ENCODE peak calls at places on chromosomes 13 and 19, in nine cellular contexts. One of them, this sample, is unnamed.

GRCh38 chr13:51230473-51231105 is 8.4 kb downstream of the FAM124A start:
- DNase-seq in EH: peak; percentile 15
- DNase-seq in activated CD4-positive, CD25-positive, alpha-beta regulatory T cell treated with anti-CD3 and anti-CD28 coated beads, Interleukin-2, amount 50 U/mL, for 16 hours: no peak
- DNase-seq in stimulated activated CD8-positive, alpha-beta memory T cell treated with anti-CD3 and anti-CD28 coated beads, Interleukin-12 subunit alpha, Interleukin-12 subunit beta, amount 100 ng/mL, for 4 hours: no peak
- DNase-seq in T47D: no peak
- DNase-seq in foreskin keratinocyte: no peak
- DNase-seq in PC-3: no peak
- DNase-seq in coronary artery: no peak
- DNase-seq in heart right ventricle: peak; percentile 82
- DNase-seq in this sample: no peak

GRCh38 chr13:109180905-109181425 is 551.6 kb downstream of the MYO16 start:
- DNase-seq in EH: peak; percentile 97
- DNase-seq in activated CD4-positive, CD25-positive, alpha-beta regulatory T cell treated with anti-CD3 and anti-CD28 coated beads, Interleukin-2, amount 50 U/mL, for 16 hours: no peak
- DNase-seq in stimulated activated CD8-positive, alpha-beta memory T cell treated with anti-CD3 and anti-CD28 coated beads, Interleukin-12 subunit alpha, Interleukin-12 subunit beta, amount 100 ng/mL, for 4 hours: no peak
- DNase-seq in T47D: no peak
- DNase-seq in foreskin keratinocyte: peak; percentile 90
- DNase-seq in PC-3: no peak
- DNase-seq in coronary artery: no peak
- DNase-seq in heart right ventricle: no peak
- DNase-seq in this sample: no peak

GRCh38 chr19:48968813-48969218 is 3.7 kb downstream of the FTL start:
- DNase-seq in EH: no peak
- DNase-seq in activated CD4-positive, CD25-positive, alpha-beta regulatory T cell treated with anti-CD3 and anti-CD28 coated beads, Interleukin-2, amount 50 U/mL, for 16 hours: no peak
- DNase-seq in stimulated activated CD8-positive, alpha-beta memory T cell treated with anti-CD3 and anti-CD28 coated beads, Interleukin-12 subunit alpha, Interleukin-12 subunit beta, amount 100 ng/mL, for 4 hours: no peak
- DNase-seq in T47D: no peak
- DNase-seq in foreskin keratinocyte: no peak
- DNase-seq in PC-3: no peak
- DNase-seq in coronary artery: no peak
- DNase-seq in heart right ventricle: no peak
- DNase-seq in this sample: no peak

GRCh38 chr13:53298426-53298825 is 269.8 kb downstream of the OLFM4 start:
- DNase-seq in EH: no peak
- DNase-seq in activated CD4-positive, CD25-positive, alpha-beta regulatory T cell treated with anti-CD3 and anti-CD28 coated beads, Interleukin-2, amount 50 U/mL, for 16 hours: no peak
- DNase-seq in stimulated activated CD8-positive, alpha-beta memory T cell treated with anti-CD3 and anti-CD28 coated beads, Interleukin-12 subunit alpha, Interleukin-12 subunit beta, amount 100 ng/mL, for 4 hours: no peak
- DNase-seq in T47D: no peak
- DNase-seq in foreskin keratinocyte: no peak
- DNase-seq in PC-3: no peak
- DNase-seq in coronary artery: no peak
- DNase-seq in heart right ventricle: no peak
- DNase-seq in this sample: no peak

GRCh38 chr13:93217701-93218100 is 8.9 kb upstream of the GPC6 start:
- DNase-seq in EH: no peak
- DNase-seq in activated CD4-positive, CD25-positive, alpha-beta regulatory T cell treated with anti-CD3 and anti-CD28 coated beads, Interleukin-2, amount 50 U/mL, for 16 hours: no peak
- DNase-seq in stimulated activated CD8-positive, alpha-beta memory T cell treated with anti-CD3 and anti-CD28 coated beads, Interleukin-12 subunit alpha, Interleukin-12 subunit beta, amount 100 ng/mL, for 4 hours: no peak
- DNase-seq in T47D: no peak
- DNase-seq in foreskin keratinocyte: peak; percentile 59
- DNase-seq in PC-3: no peak
- DNase-seq in coronary artery: no peak
- DNase-seq in heart right ventricle: no peak
- DNase-seq in this sample: no peak

GRCh38 chr13:106520205-106521004 is 15.1 kb downstream of the EFNB2 start:
- DNase-seq in EH: peak; percentile 49
- DNase-seq in activated CD4-positive, CD25-positive, alpha-beta regulatory T cell treated with anti-CD3 and anti-CD28 coated beads, Interleukin-2, amount 50 U/mL, for 16 hours: no peak
- DNase-seq in stimulated activated CD8-positive, alpha-beta memory T cell treated with anti-CD3 and anti-CD28 coated beads, Interleukin-12 subunit alpha, Interleukin-12 subunit beta, amount 100 ng/mL, for 4 hours: no peak
- DNase-seq in T47D: no peak
- DNase-seq in foreskin keratinocyte: no peak
- DNase-seq in PC-3: peak; percentile 16
- DNase-seq in coronary artery: no peak
- DNase-seq in heart right ventricle: no peak
- DNase-seq in this sample: no peak

GRCh38 chr19:12064266-12065099 is at the start of gene ZNF844:
- DNase-seq in EH: peak; percentile 90
- DNase-seq in activated CD4-positive, CD25-positive, alpha-beta regulatory T cell treated with anti-CD3 and anti-CD28 coated beads, Interleukin-2, amount 50 U/mL, for 16 hours: peak; percentile 23
- DNase-seq in stimulated activated CD8-positive, alpha-beta memory T cell treated with anti-CD3 and anti-CD28 coated beads, Interleukin-12 subunit alpha, Interleukin-12 subunit beta, amount 100 ng/mL, for 4 hours: peak; percentile 49
- DNase-seq in T47D: peak; percentile 97
- DNase-seq in foreskin keratinocyte: peak; percentile 35
- DNase-seq in PC-3: peak; percentile 89
- DNase-seq in coronary artery: peak; percentile 97
- DNase-seq in heart right ventricle: peak; percentile 98
- DNase-seq in this sample: peak; percentile 67

GRCh38 chr19:19259741-19260140 is 13.4 kb downstream of the TM6SF2 start:
- DNase-seq in EH: peak; percentile 31
- DNase-seq in activated CD4-positive, CD25-positive, alpha-beta regulatory T cell treated with anti-CD3 and anti-CD28 coated beads, Interleukin-2, amount 50 U/mL, for 16 hours: no peak
- DNase-seq in stimulated activated CD8-positive, alpha-beta memory T cell treated with anti-CD3 and anti-CD28 coated beads, Interleukin-12 subunit alpha, Interleukin-12 subunit beta, amount 100 ng/mL, for 4 hours: no peak
- DNase-seq in T47D: peak; percentile 65
- DNase-seq in foreskin keratinocyte: peak; percentile 8
- DNase-seq in PC-3: peak; percentile 41
- DNase-seq in coronary artery: no peak
- DNase-seq in heart right ventricle: no peak
- DNase-seq in this sample: no peak

GRCh38 chr19:15551183-15552004 is 43.1 kb downstream of the CYP4F22 start:
- DNase-seq in EH: peak; percentile 13
- DNase-seq in activated CD4-positive, CD25-positive, alpha-beta regulatory T cell treated with anti-CD3 and anti-CD28 coated beads, Interleukin-2, amount 50 U/mL, for 16 hours: peak; percentile 21
- DNase-seq in stimulated activated CD8-positive, alpha-beta memory T cell treated with anti-CD3 and anti-CD28 coated beads, Interleukin-12 subunit alpha, Interleukin-12 subunit beta, amount 100 ng/mL, for 4 hours: peak; percentile 49
- DNase-seq in T47D: peak; percentile 35
- DNase-seq in foreskin keratinocyte: no peak
- DNase-seq in PC-3: peak; percentile 51
- DNase-seq in coronary artery: no peak
- DNase-seq in heart right ventricle: no peak
- DNase-seq in this sample: peak; percentile 40

GRCh38 chr13:100610399-100611347 is 22.1 kb upstream of the GGACT start:
- DNase-seq in EH: no peak
- DNase-seq in activated CD4-positive, CD25-positive, alpha-beta regulatory T cell treated with anti-CD3 and anti-CD28 coated beads, Interleukin-2, amount 50 U/mL, for 16 hours: no peak
- DNase-seq in stimulated activated CD8-positive, alpha-beta memory T cell treated with anti-CD3 and anti-CD28 coated beads, Interleukin-12 subunit alpha, Interleukin-12 subunit beta, amount 100 ng/mL, for 4 hours: no peak
- DNase-seq in T47D: no peak
- DNase-seq in foreskin keratinocyte: no peak
- DNase-seq in PC-3: no peak
- DNase-seq in coronary artery: no peak
- DNase-seq in heart right ventricle: no peak
- DNase-seq in this sample: no peak

GRCh38 chr19:6753178-6754031 is 13.8 kb downstream of the SH2D3A start:
- DNase-seq in EH: peak; percentile 77
- DNase-seq in activated CD4-positive, CD25-positive, alpha-beta regulatory T cell treated with anti-CD3 and anti-CD28 coated beads, Interleukin-2, amount 50 U/mL, for 16 hours: peak; percentile 55
- DNase-seq in stimulated activated CD8-positive, alpha-beta memory T cell treated with anti-CD3 and anti-CD28 coated beads, Interleukin-12 subunit alpha, Interleukin-12 subunit beta, amount 100 ng/mL, for 4 hours: peak; percentile 58
- DNase-seq in T47D: peak; percentile 72
- DNase-seq in foreskin keratinocyte: peak; percentile 54
- DNase-seq in PC-3: peak; percentile 54
- DNase-seq in coronary artery: peak; percentile 86
- DNase-seq in heart right ventricle: peak; percentile 68
- DNase-seq in this sample: peak; percentile 86

GRCh38 chr19:12047868-12048267 is 4.9 kb downstream of the ZNF878 start:
- DNase-seq in EH: peak; percentile 22
- DNase-seq in activated CD4-positive, CD25-positive, alpha-beta regulatory T cell treated with anti-CD3 and anti-CD28 coated beads, Interleukin-2, amount 50 U/mL, for 16 hours: no peak
- DNase-seq in stimulated activated CD8-positive, alpha-beta memory T cell treated with anti-CD3 and anti-CD28 coated beads, Interleukin-12 subunit alpha, Interleukin-12 subunit beta, amount 100 ng/mL, for 4 hours: no peak
- DNase-seq in T47D: no peak
- DNase-seq in foreskin keratinocyte: no peak
- DNase-seq in PC-3: peak; percentile 45
- DNase-seq in coronary artery: no peak
- DNase-seq in heart right ventricle: no peak
- DNase-seq in this sample: no peak

GRCh38 chr19:53871448-53871847 is 3.8 kb downstream of the MYADM start:
- DNase-seq in EH: no peak
- DNase-seq in activated CD4-positive, CD25-positive, alpha-beta regulatory T cell treated with anti-CD3 and anti-CD28 coated beads, Interleukin-2, amount 50 U/mL, for 16 hours: no peak
- DNase-seq in stimulated activated CD8-positive, alpha-beta memory T cell treated with anti-CD3 and anti-CD28 coated beads, Interleukin-12 subunit alpha, Interleukin-12 subunit beta, amount 100 ng/mL, for 4 hours: no peak
- DNase-seq in T47D: no peak
- DNase-seq in foreskin keratinocyte: no peak
- DNase-seq in PC-3: no peak
- DNase-seq in coronary artery: no peak
- DNase-seq in heart right ventricle: no peak
- DNase-seq in this sample: no peak

GRCh38 chr19:872266-872951 is 12.9 kb downstream of the CFD start:
- DNase-seq in EH: peak; percentile 42
- DNase-seq in activated CD4-positive, CD25-positive, alpha-beta regulatory T cell treated with anti-CD3 and anti-CD28 coated beads, Interleukin-2, amount 50 U/mL, for 16 hours: peak; percentile 66
- DNase-seq in stimulated activated CD8-positive, alpha-beta memory T cell treated with anti-CD3 and anti-CD28 coated beads, Interleukin-12 subunit alpha, Interleukin-12 subunit beta, amount 100 ng/mL, for 4 hours: peak; percentile 43
- DNase-seq in T47D: peak; percentile 60
- DNase-seq in foreskin keratinocyte: peak; percentile 49
- DNase-seq in PC-3: peak; percentile 45
- DNase-seq in coronary artery: no peak
- DNase-seq in heart right ventricle: peak; percentile 50
- DNase-seq in this sample: peak; percentile 67

GRCh38 chr13:33145667-33146066 is 129.4 kb downstream of the KL start:
- DNase-seq in EH: no peak
- DNase-seq in activated CD4-positive, CD25-positive, alpha-beta regulatory T cell treated with anti-CD3 and anti-CD28 coated beads, Interleukin-2, amount 50 U/mL, for 16 hours: no peak
- DNase-seq in stimulated activated CD8-positive, alpha-beta memory T cell treated with anti-CD3 and anti-CD28 coated beads, Interleukin-12 subunit alpha, Interleukin-12 subunit beta, amount 100 ng/mL, for 4 hours: no peak
- DNase-seq in T47D: no peak
- DNase-seq in foreskin keratinocyte: no peak
- DNase-seq in PC-3: no peak
- DNase-seq in coronary artery: no peak
- DNase-seq in heart right ventricle: no peak
- DNase-seq in this sample: no peak

GRCh38 chr19:13840751-13841338 is 36.1 kb upstream of the NANOS3 start:
- DNase-seq in EH: no peak
- DNase-seq in activated CD4-positive, CD25-positive, alpha-beta regulatory T cell treated with anti-CD3 and anti-CD28 coated beads, Interleukin-2, amount 50 U/mL, for 16 hours: no peak
- DNase-seq in stimulated activated CD8-positive, alpha-beta memory T cell treated with anti-CD3 and anti-CD28 coated beads, Interleukin-12 subunit alpha, Interleukin-12 subunit beta, amount 100 ng/mL, for 4 hours: no peak
- DNase-seq in T47D: no peak
- DNase-seq in foreskin keratinocyte: no peak
- DNase-seq in PC-3: no peak
- DNase-seq in coronary artery: no peak
- DNase-seq in heart right ventricle: no peak
- DNase-seq in this sample: no peak

GRCh38 chr13:74825170-74825948 is 656.6 kb downstream of the TBC1D4 start:
- DNase-seq in EH: peak; percentile 76
- DNase-seq in activated CD4-positive, CD25-positive, alpha-beta regulatory T cell treated with anti-CD3 and anti-CD28 coated beads, Interleukin-2, amount 50 U/mL, for 16 hours: no peak
- DNase-seq in stimulated activated CD8-positive, alpha-beta memory T cell treated with anti-CD3 and anti-CD28 coated beads, Interleukin-12 subunit alpha, Interleukin-12 subunit beta, amount 100 ng/mL, for 4 hours: no peak
- DNase-seq in T47D: no peak
- DNase-seq in foreskin keratinocyte: peak; percentile 73
- DNase-seq in PC-3: peak; percentile 84
- DNase-seq in coronary artery: no peak
- DNase-seq in heart right ventricle: peak; percentile 6
- DNase-seq in this sample: no peak

GRCh38 chr13:105627270-105627669 is 908.2 kb downstream of the EFNB2 start:
- DNase-seq in EH: no peak
- DNase-seq in activated CD4-positive, CD25-positive, alpha-beta regulatory T cell treated with anti-CD3 and anti-CD28 coated beads, Interleukin-2, amount 50 U/mL, for 16 hours: no peak
- DNase-seq in stimulated activated CD8-positive, alpha-beta memory T cell treated with anti-CD3 and anti-CD28 coated beads, Interleukin-12 subunit alpha, Interleukin-12 subunit beta, amount 100 ng/mL, for 4 hours: no peak
- DNase-seq in T47D: peak; percentile 30
- DNase-seq in foreskin keratinocyte: no peak
- DNase-seq in PC-3: peak; percentile 25
- DNase-seq in coronary artery: peak; percentile 76
- DNase-seq in heart right ventricle: no peak
- DNase-seq in this sample: no peak

GRCh38 chr13:99280166-99280565 is 22.0 kb upstream of the GPR18 start:
- DNase-seq in EH: peak; percentile 48
- DNase-seq in activated CD4-positive, CD25-positive, alpha-beta regulatory T cell treated with anti-CD3 and anti-CD28 coated beads, Interleukin-2, amount 50 U/mL, for 16 hours: no peak
- DNase-seq in stimulated activated CD8-positive, alpha-beta memory T cell treated with anti-CD3 and anti-CD28 coated beads, Interleukin-12 subunit alpha, Interleukin-12 subunit beta, amount 100 ng/mL, for 4 hours: no peak
- DNase-seq in T47D: no peak
- DNase-seq in foreskin keratinocyte: no peak
- DNase-seq in PC-3: no peak
- DNase-seq in coronary artery: no peak
- DNase-seq in heart right ventricle: no peak
- DNase-seq in this sample: no peak

GRCh38 chr19:3448616-3449334 is 31.6 kb downstream of the SMIM24 start:
- DNase-seq in EH: no peak
- DNase-seq in activated CD4-positive, CD25-positive, alpha-beta regulatory T cell treated with anti-CD3 and anti-CD28 coated beads, Interleukin-2, amount 50 U/mL, for 16 hours: no peak
- DNase-seq in stimulated activated CD8-positive, alpha-beta memory T cell treated with anti-CD3 and anti-CD28 coated beads, Interleukin-12 subunit alpha, Interleukin-12 subunit beta, amount 100 ng/mL, for 4 hours: no peak
- DNase-seq in T47D: no peak
- DNase-seq in foreskin keratinocyte: no peak
- DNase-seq in PC-3: no peak
- DNase-seq in coronary artery: no peak
- DNase-seq in heart right ventricle: no peak
- DNase-seq in this sample: no peak

GRCh38 chr19:50558449-50558848 is 9.8 kb downstream of the LRRC4B start:
- DNase-seq in EH: no peak
- DNase-seq in activated CD4-positive, CD25-positive, alpha-beta regulatory T cell treated with anti-CD3 and anti-CD28 coated beads, Interleukin-2, amount 50 U/mL, for 16 hours: no peak
- DNase-seq in stimulated activated CD8-positive, alpha-beta memory T cell treated with anti-CD3 and anti-CD28 coated beads, Interleukin-12 subunit alpha, Interleukin-12 subunit beta, amount 100 ng/mL, for 4 hours: no peak
- DNase-seq in T47D: no peak
- DNase-seq in foreskin keratinocyte: no peak
- DNase-seq in PC-3: no peak
- DNase-seq in coronary artery: peak; percentile 43
- DNase-seq in heart right ventricle: no peak
- DNase-seq in this sample: no peak

GRCh38 chr13:99376132-99376531 is 68.9 kb upstream of the GPR183 start:
- DNase-seq in EH: no peak
- DNase-seq in activated CD4-positive, CD25-positive, alpha-beta regulatory T cell treated with anti-CD3 and anti-CD28 coated beads, Interleukin-2, amount 50 U/mL, for 16 hours: no peak
- DNase-seq in stimulated activated CD8-positive, alpha-beta memory T cell treated with anti-CD3 and anti-CD28 coated beads, Interleukin-12 subunit alpha, Interleukin-12 subunit beta, amount 100 ng/mL, for 4 hours: no peak
- DNase-seq in T47D: no peak
- DNase-seq in foreskin keratinocyte: no peak
- DNase-seq in PC-3: no peak
- DNase-seq in coronary artery: peak; percentile 70
- DNase-seq in heart right ventricle: no peak
- DNase-seq in this sample: peak; percentile 58

GRCh38 chr13:109790951-109791605 is 4.7 kb upstream of the IRS2 start:
- DNase-seq in EH: peak; percentile 39
- DNase-seq in activated CD4-positive, CD25-positive, alpha-beta regulatory T cell treated with anti-CD3 and anti-CD28 coated beads, Interleukin-2, amount 50 U/mL, for 16 hours: no peak
- DNase-seq in stimulated activated CD8-positive, alpha-beta memory T cell treated with anti-CD3 and anti-CD28 coated beads, Interleukin-12 subunit alpha, Interleukin-12 subunit beta, amount 100 ng/mL, for 4 hours: no peak
- DNase-seq in T47D: peak; percentile 64
- DNase-seq in foreskin keratinocyte: no peak
- DNase-seq in PC-3: peak; percentile 58
- DNase-seq in coronary artery: no peak
- DNase-seq in heart right ventricle: peak; percentile 25
- DNase-seq in this sample: no peak

GRCh38 chr19:4059931-4060620 is 6.6 kb downstream of the ZBTB7A start:
- DNase-seq in EH: peak; percentile 42
- DNase-seq in activated CD4-positive, CD25-positive, alpha-beta regulatory T cell treated with anti-CD3 and anti-CD28 coated beads, Interleukin-2, amount 50 U/mL, for 16 hours: no peak
- DNase-seq in stimulated activated CD8-positive, alpha-beta memory T cell treated with anti-CD3 and anti-CD28 coated beads, Interleukin-12 subunit alpha, Interleukin-12 subunit beta, amount 100 ng/mL, for 4 hours: peak; percentile 71
- DNase-seq in T47D: no peak
- DNase-seq in foreskin keratinocyte: peak; percentile 49
- DNase-seq in PC-3: no peak
- DNase-seq in coronary artery: peak; percentile 77
- DNase-seq in heart right ventricle: peak; percentile 74
- DNase-seq in this sample: no peak

GRCh38 chr19:18746393-18747167 is 44.5 kb downstream of the COMP start:
- DNase-seq in EH: no peak
- DNase-seq in activated CD4-positive, CD25-positive, alpha-beta regulatory T cell treated with anti-CD3 and anti-CD28 coated beads, Interleukin-2, amount 50 U/mL, for 16 hours: no peak
- DNase-seq in stimulated activated CD8-positive, alpha-beta memory T cell treated with anti-CD3 and anti-CD28 coated beads, Interleukin-12 subunit alpha, Interleukin-12 subunit beta, amount 100 ng/mL, for 4 hours: no peak
- DNase-seq in T47D: no peak
- DNase-seq in foreskin keratinocyte: no peak
- DNase-seq in PC-3: no peak
- DNase-seq in coronary artery: no peak
- DNase-seq in heart right ventricle: no peak
- DNase-seq in this sample: no peak

GRCh38 chr19:8466018-8466417 is 21.2 kb downstream of the HNRNPM start:
- DNase-seq in EH: peak; percentile 34
- DNase-seq in activated CD4-positive, CD25-positive, alpha-beta regulatory T cell treated with anti-CD3 and anti-CD28 coated beads, Interleukin-2, amount 50 U/mL, for 16 hours: no peak
- DNase-seq in stimulated activated CD8-positive, alpha-beta memory T cell treated with anti-CD3 and anti-CD28 coated beads, Interleukin-12 subunit alpha, Interleukin-12 subunit beta, amount 100 ng/mL, for 4 hours: no peak
- DNase-seq in T47D: no peak
- DNase-seq in foreskin keratinocyte: no peak
- DNase-seq in PC-3: no peak
- DNase-seq in coronary artery: no peak
- DNase-seq in heart right ventricle: no peak
- DNase-seq in this sample: no peak

GRCh38 chr19:2529473-2529918 is 53.6 kb downstream of the GADD45B start:
- DNase-seq in EH: peak; percentile 95
- DNase-seq in activated CD4-positive, CD25-positive, alpha-beta regulatory T cell treated with anti-CD3 and anti-CD28 coated beads, Interleukin-2, amount 50 U/mL, for 16 hours: no peak
- DNase-seq in stimulated activated CD8-positive, alpha-beta memory T cell treated with anti-CD3 and anti-CD28 coated beads, Interleukin-12 subunit alpha, Interleukin-12 subunit beta, amount 100 ng/mL, for 4 hours: no peak
- DNase-seq in T47D: peak; percentile 92
- DNase-seq in foreskin keratinocyte: peak; percentile 96
- DNase-seq in PC-3: peak; percentile 98
- DNase-seq in coronary artery: no peak
- DNase-seq in heart right ventricle: no peak
- DNase-seq in this sample: no peak

GRCh38 chr19:925912-926594 is at the start of gene ARID3A:
- DNase-seq in EH: no peak
- DNase-seq in activated CD4-positive, CD25-positive, alpha-beta regulatory T cell treated with anti-CD3 and anti-CD28 coated beads, Interleukin-2, amount 50 U/mL, for 16 hours: no peak
- DNase-seq in stimulated activated CD8-positive, alpha-beta memory T cell treated with anti-CD3 and anti-CD28 coated beads, Interleukin-12 subunit alpha, Interleukin-12 subunit beta, amount 100 ng/mL, for 4 hours: no peak
- DNase-seq in T47D: no peak
- DNase-seq in foreskin keratinocyte: no peak
- DNase-seq in PC-3: no peak
- DNase-seq in coronary artery: peak; percentile 90
- DNase-seq in heart right ventricle: no peak
- DNase-seq in this sample: no peak

This sample was measured in GM18507.